ENCODE peak calls at places on chromosomes 4 and X, in four cellular contexts. One of them, this sample, is unnamed.

GRCh38 chrX:13939741-13940597 is 89.7 kb downstream of the GEMIN8 start:
- DNase-seq in left ventricle myocardium inferior: no peak
- DNase-seq in lower leg skin: no peak
- DNase-seq in BE2C: no peak
- DNase-seq in this sample: no peak

GRCh38 chrX:51922561-51922960 is 29.1 kb downstream of the MAGED1 start:
- DNase-seq in left ventricle myocardium inferior: no peak
- DNase-seq in lower leg skin: no peak
- DNase-seq in BE2C: no peak
- DNase-seq in this sample: no peak

GRCh38 chrX:153396320-153397195 is 4.6 kb downstream of the PNMA6E start:
- DNase-seq in left ventricle myocardium inferior: no peak
- DNase-seq in lower leg skin: no peak
- DNase-seq in BE2C: no peak
- DNase-seq in this sample: no peak

GRCh38 chrX:253451-254297 is 27.5 kb upstream of the PLCXD1 start:
- DNase-seq in left ventricle myocardium inferior: no peak
- DNase-seq in lower leg skin: no peak
- DNase-seq in BE2C: no peak
- DNase-seq in this sample: no peak

GRCh38 chr4:128354205-128354821 is 66.7 kb upstream of the PGRMC2 start:
- DNase-seq in left ventricle myocardium inferior: no peak
- DNase-seq in lower leg skin: no peak
- DNase-seq in BE2C: peak; percentile 59
- DNase-seq in this sample: no peak

GRCh38 chrX:29145316-29145715 is 558.1 kb downstream of the IL1RAPL1 start:
- DNase-seq in left ventricle myocardium inferior: no peak
- DNase-seq in lower leg skin: no peak
- DNase-seq in BE2C: no peak
- DNase-seq in this sample: no peak

GRCh38 chrX:150879855-150880807 is 18.3 kb downstream of the CD99L2 start:
- DNase-seq in left ventricle myocardium inferior: no peak
- DNase-seq in lower leg skin: no peak
- DNase-seq in BE2C: no peak
- DNase-seq in this sample: no peak

GRCh38 chr4:20420916-20421315 is 169.2 kb downstream of the SLIT2 start:
- DNase-seq in left ventricle myocardium inferior: no peak
- DNase-seq in lower leg skin: no peak
- DNase-seq in BE2C: no peak
- DNase-seq in this sample: no peak

GRCh38 chrX:48901069-48901468 is 3.3 kb downstream of the PQBP1 start:
- DNase-seq in left ventricle myocardium inferior: no peak
- DNase-seq in lower leg skin: no peak
- DNase-seq in BE2C: no peak
- DNase-seq in this sample: no peak
- TF ChIP-seq CTCF in left ventricle myocardium inferior: no peak
- TF ChIP-seq CTCF in lower leg skin: no peak
- TF ChIP-seq CTCF in BE2C: no peak
- TF ChIP-seq CTCF in this sample: no peak

DNA sequence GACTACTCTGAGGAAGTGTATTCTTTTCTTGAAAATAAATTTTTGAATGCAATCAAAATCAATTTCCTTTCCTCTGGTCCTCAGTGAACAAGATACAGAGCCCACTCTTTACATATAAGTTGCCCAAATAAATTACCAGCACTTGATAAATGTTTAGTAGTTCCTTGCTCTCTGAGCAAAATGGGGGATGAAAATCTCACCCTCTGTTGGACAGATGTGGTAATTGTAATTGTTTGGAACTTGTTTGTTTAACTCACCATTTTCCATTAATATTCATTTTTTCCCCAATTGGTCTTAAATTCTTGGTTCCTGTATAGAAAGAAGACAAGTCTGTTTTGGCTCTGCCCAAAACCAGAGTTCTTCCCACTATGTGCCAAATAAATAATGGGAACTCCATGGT is 146.3 kb downstream of the LDB2 start:
- DNase-seq in left ventricle myocardium inferior: no peak
- DNase-seq in lower leg skin: no peak
- DNase-seq in BE2C: no peak
- DNase-seq in this sample: no peak
- TF ChIP-seq CTCF in left ventricle myocardium inferior: peak; percentile 29
- TF ChIP-seq CTCF in lower leg skin: no peak
- TF ChIP-seq CTCF in BE2C: peak; percentile 49
- TF ChIP-seq CTCF in this sample: no peak

DNA sequence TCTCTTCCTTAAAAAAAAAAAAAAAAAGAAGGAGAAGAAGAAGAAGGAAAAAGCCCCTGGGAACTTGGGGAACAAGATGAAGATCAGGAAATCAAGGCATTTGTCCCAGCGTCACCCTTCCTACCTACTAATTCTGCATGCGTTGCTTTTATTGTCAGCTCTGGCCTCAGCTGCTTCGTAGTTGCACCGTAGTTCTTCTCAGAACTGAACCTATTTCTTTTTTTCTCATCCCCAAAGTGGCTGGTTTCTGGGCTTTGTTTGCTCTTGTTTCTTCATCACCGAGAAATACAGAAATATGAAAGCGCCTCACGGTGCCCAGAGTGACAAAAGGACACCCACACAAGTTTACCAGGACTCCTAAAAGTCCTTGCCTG is 891 bp downstream of the PRKG2 start:
- DNase-seq in left ventricle myocardium inferior: no peak
- DNase-seq in lower leg skin: no peak
- DNase-seq in BE2C: no peak
- DNase-seq in this sample: no peak
- TF ChIP-seq CTCF in left ventricle myocardium inferior: no peak
- TF ChIP-seq CTCF in lower leg skin: no peak
- TF ChIP-seq CTCF in BE2C: no peak
- TF ChIP-seq CTCF in this sample: no peak

GRCh38 chr4:115042496-115042895 is 70.9 kb downstream of the NDST4 start:
- DNase-seq in left ventricle myocardium inferior: no peak
- DNase-seq in lower leg skin: no peak
- DNase-seq in BE2C: peak; percentile 4
- DNase-seq in this sample: no peak
- TF ChIP-seq CTCF in left ventricle myocardium inferior: peak; percentile 12
- TF ChIP-seq CTCF in lower leg skin: no peak
- TF ChIP-seq CTCF in BE2C: peak; percentile 39
- TF ChIP-seq CTCF in this sample: no peak

DNA sequence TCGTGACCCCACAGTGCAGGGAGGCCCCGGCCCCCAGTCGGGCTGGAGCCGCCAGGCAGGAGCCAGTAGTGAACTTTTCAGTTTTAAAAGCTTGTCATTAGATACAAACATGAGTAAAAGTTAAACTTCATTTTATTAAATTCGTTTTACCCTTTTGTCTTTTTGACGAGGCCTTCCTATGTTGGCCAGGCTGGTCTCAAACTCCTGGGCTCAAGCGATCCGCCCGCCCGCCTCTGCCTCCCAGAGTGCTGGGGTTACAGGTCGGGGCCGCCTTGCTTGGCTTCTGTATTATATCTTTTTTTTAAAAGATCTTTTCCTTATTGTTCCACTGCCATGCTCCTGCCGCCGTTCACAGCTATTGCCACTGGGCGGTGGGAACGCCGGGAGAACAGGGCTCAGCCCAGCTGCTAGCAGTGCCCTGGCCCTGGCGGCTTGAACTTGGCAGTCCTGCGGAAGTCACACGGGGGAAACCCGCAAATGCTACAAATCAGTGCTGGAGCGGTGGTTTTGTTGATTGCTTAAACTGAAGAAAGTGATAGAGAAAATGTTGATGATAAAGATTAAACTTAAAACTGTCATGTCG is 968 bp upstream of the NELFA start:
- DNase-seq in left ventricle myocardium inferior: no peak
- DNase-seq in lower leg skin: peak; percentile 36
- DNase-seq in BE2C: peak; percentile 84
- DNase-seq in this sample: peak; percentile 58
- TF ChIP-seq CTCF in left ventricle myocardium inferior: peak; percentile 29
- TF ChIP-seq CTCF in lower leg skin: no peak
- TF ChIP-seq CTCF in BE2C: peak; percentile 37
- TF ChIP-seq CTCF in this sample: no peak

DNA sequence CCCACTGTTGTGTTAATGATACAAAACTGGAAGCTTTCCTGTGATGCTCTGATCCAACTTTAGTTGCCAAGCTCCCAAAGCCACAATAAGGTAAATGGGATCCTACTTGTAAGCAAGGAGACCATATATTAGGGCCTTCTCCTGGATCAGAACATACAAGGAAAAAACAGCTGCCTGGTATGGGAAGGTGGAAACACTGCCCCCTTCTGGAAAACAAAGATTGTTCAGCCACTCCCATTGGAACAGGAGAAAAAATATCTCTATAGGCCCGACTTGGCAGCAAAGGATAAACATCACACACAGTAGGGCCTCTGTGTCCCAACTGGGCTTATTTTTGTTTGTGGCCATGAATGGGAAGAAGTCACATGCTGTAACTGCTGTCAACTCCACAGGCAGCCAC is 166.5 kb downstream of the TBX22 start:
- DNase-seq in left ventricle myocardium inferior: no peak
- DNase-seq in lower leg skin: no peak
- DNase-seq in BE2C: peak; percentile 3
- DNase-seq in this sample: no peak
- TF ChIP-seq CTCF in left ventricle myocardium inferior: peak; percentile 13
- TF ChIP-seq CTCF in lower leg skin: no peak
- TF ChIP-seq CTCF in BE2C: peak; percentile 61
- TF ChIP-seq CTCF in this sample: no peak

GRCh38 chr4:133151681-133152329 is 2.7 kb downstream of the PCDH10 start:
- DNase-seq in left ventricle myocardium inferior: no peak
- DNase-seq in lower leg skin: no peak
- DNase-seq in BE2C: peak; percentile 90
- DNase-seq in this sample: no peak
- TF ChIP-seq CTCF in left ventricle myocardium inferior: no peak
- TF ChIP-seq CTCF in lower leg skin: no peak
- TF ChIP-seq CTCF in BE2C: peak; percentile 65
- TF ChIP-seq CTCF in this sample: no peak

GRCh38 chr4:100041646-100042045 is 91.6 kb upstream of the H2AZ1 start:
- DNase-seq in left ventricle myocardium inferior: no peak
- DNase-seq in lower leg skin: no peak
- DNase-seq in BE2C: no peak
- DNase-seq in this sample: no peak
- TF ChIP-seq CTCF in left ventricle myocardium inferior: no peak
- TF ChIP-seq CTCF in lower leg skin: no peak
- TF ChIP-seq CTCF in BE2C: no peak
- TF ChIP-seq CTCF in this sample: no peak